ENCODE peak calls at places on chromosomes 6 and 20, in four cellular contexts. R, F, W and G are unnamed samples.

GRCh38 chr6:82687855-82688254 is 324.2 kb downstream of the TPBG start:
- DNase-seq in F (no peak), W (no peak), R (no peak), G (no peak)

GRCh38 chr20:23078994-23079364 is 7.1 kb downstream of the CD93 start:
- DNase-seq in W (peak; percentile 16), F (no peak), R (no peak), G (no peak)

GRCh38 chr6:12137480-12137879 is 125.4 kb downstream of the HIVEP1 start:
- DNase-seq in W (peak; percentile 45), F (no peak), R (no peak), G (no peak)

GRCh38 chr6:106056060-106056737 is 29.9 kb upstream of the PRDM1 start:
- DNase-seq in W (peak; percentile 43), R (no peak), F (no peak), G (no peak)

GRCh38 chr20:35503281-35503680 is 26.2 kb downstream of the C20orf173 start:
- DNase-seq in F (no peak), W (no peak), R (no peak), G (no peak)

GRCh38 chr6:162875070-162875469 is 147.3 kb downstream of the PACRG start:
- DNase-seq in W (no peak), F (no peak), R (no peak), G (no peak)

GRCh38 chr6:150323205-150323604 is 45.6 kb upstream of the IYD start:
- DNase-seq in R (no peak), F (no peak), W (no peak), G (no peak)

GRCh38 chr6:159044899-159045727 is at the start of gene TAGAP:
- DNase-seq in W (no peak), R (peak; percentile 65), F (peak; percentile 51), G (no peak)

GRCh38 chr6:90982051-90982450 is 395.2 kb upstream of the MAP3K7 start:
- DNase-seq in F (no peak), W (peak; percentile 3), R (no peak), G (no peak)

GRCh38 chr20:1844723-1845523 is 50.3 kb upstream of the SIRPA start:
- DNase-seq in R (no peak), F (no peak), W (no peak), G (no peak)

GRCh38 chr6:94468830-94469229 is 1049.5 kb upstream of the EPHA7 start:
- DNase-seq in W (no peak), R (no peak), F (no peak), G (no peak)

GRCh38 chr20:38114353-38114791 is 50.7 kb downstream of the TGM2 start:
- DNase-seq in W (no peak), F (no peak), R (no peak), G (no peak)

GRCh38 chr6:74967821-74968220 is 238.0 kb downstream of the COL12A1 start:
- DNase-seq in F (no peak), W (no peak), R (no peak), G (no peak)